ENCODE peak calls at places on chromosome 18, in nine cellular contexts. T is kidney; X is stimulated activated CD8-positive, alpha-beta memory T cell treated with anti-CD3 and anti-CD28 coated beads, Interleukin-4, amount 100 ng/mL, for 4 hours; D is GM18507; Y is left ventricle myocardium superior; K is OCI-LY7; N is right cardiac atrium; G is nucleus accumbens; C is astrocyte of the hippocampus. Z is an unnamed sample.

GRCh38 chr18:45275367-45276113 is 339.7 kb upstream of the SLC14A2 start:
- DNase-seq in N (no peak), X (no peak), K (peak), T (no peak), G (no peak), D (no peak), Y (no peak), C (peak), Z (peak)

GRCh38 chr18:45212186-45213039 is 402.9 kb upstream of the SLC14A2 start:
- DNase-seq in G (peak), K (peak), C (peak), T (peak), Y (peak), X (peak), D (peak), N (peak), Z (peak)

GRCh38 chr18:49853436-49853835 is 40.1 kb upstream of the ACAA2 start:
- DNase-seq in Y (no peak), N (no peak), T (no peak), D (no peak), C (no peak), K (no peak), X (no peak), G (no peak), Z (no peak)

GRCh38 chr18:76126327-76126726 is 368.7 kb downstream of the ZNF516 start:
- DNase-seq in Y (peak), N (peak), G (no peak), C (peak), K (no peak), X (no peak), D (no peak), T (no peak), Z (peak)

GRCh38 chr18:49920731-49921130 is 107.4 kb upstream of the ACAA2 start:
- DNase-seq in K (no peak), D (no peak), C (peak), T (no peak), Y (no peak), X (no peak), G (no peak), N (no peak), Z (no peak)

GRCh38 chr18:12657048-12657848 is 659 bp downstream of the SPIRE1 start:
- DNase-seq in G (peak), T (peak), Y (peak), D (no peak), N (peak), K (no peak), C (peak), X (no peak), Z (peak)

GRCh38 chr18:7105943-7106342 is 11.7 kb downstream of the LAMA1 start:
- DNase-seq in D (no peak), C (no peak), N (no peak), Y (no peak), X (no peak), K (no peak), G (no peak), T (no peak), Z (no peak)

GRCh38 chr18:61741881-61742280 is 150.9 kb downstream of the RNF152 start:
- DNase-seq in Y (no peak), C (peak), N (no peak), T (no peak), D (no peak), X (no peak), K (no peak), G (no peak), Z (no peak)

GRCh38 chr18:75212626-75213110 is 2.1 kb downstream of the TSHZ1 start:
- DNase-seq in X (no peak), G (no peak), Y (no peak), D (no peak), N (no peak), C (peak), T (no peak), K (no peak), Z (no peak)

GRCh38 chr18:658947-659533 is 1.6 kb downstream of the TYMS start:
- DNase-seq in K (no peak), T (no peak), D (no peak), G (no peak), X (no peak), N (no peak), C (no peak), Y (no peak), Z (no peak)

GRCh38 chr18:75107931-75108276 is 101.0 kb downstream of the PTGR3 start:
- DNase-seq in G (no peak), X (no peak), T (no peak), K (no peak), Y (no peak), D (no peak), N (no peak), C (no peak), Z (no peak)

GRCh38 chr18:77486985-77487384 is 237.3 kb downstream of the GALR1 start:
- DNase-seq in G (no peak), N (no peak), X (no peak), Y (no peak), K (no peak), C (peak), D (no peak), T (no peak), Z (no peak)

GRCh38 chr18:26133652-26134051 is at the start of gene PSMA8:
- DNase-seq in K (no peak), N (peak), G (no peak), T (peak), C (no peak), Y (peak), X (peak), D (no peak), Z (no peak)

GRCh38 chr18:13642440-13642827 is 83.9 kb downstream of the FAM210A start:
- DNase-seq in G (no peak), X (no peak), D (no peak), N (no peak), C (no peak), Y (no peak), K (no peak), T (no peak), Z (no peak)

GRCh38 chr18:44733069-44733753 is 52.5 kb downstream of the SETBP1 start:
- DNase-seq in G (no peak), Y (no peak), D (no peak), K (no peak), X (no peak), C (peak), T (no peak), N (no peak), Z (peak)

GRCh38 chr18:52588916-52589315 is 248.9 kb downstream of the DCC start:
- DNase-seq in Y (no peak), D (no peak), C (peak), X (no peak), T (no peak), G (no peak), N (no peak), K (no peak), Z (no peak)

GRCh38 chr18:49875783-49876182 is 62.5 kb upstream of the ACAA2 start:
- DNase-seq in G (no peak), C (no peak), D (no peak), T (no peak), Y (no peak), X (no peak), K (no peak), N (no peak), Z (no peak)

GRCh38 chr18:49560277-49561126 is 1.4 kb upstream of the LIPG start:
- DNase-seq in T (peak), D (no peak), C (no peak), N (peak), X (no peak), K (no peak), G (no peak), Y (no peak), Z (no peak)

GRCh38 chr18:79917351-79918088 is 33.9 kb downstream of the SLC66A2 start:
- DNase-seq in Y (peak), T (peak), G (no peak), N (no peak), D (no peak), X (no peak), C (no peak), K (no peak), Z (no peak)

GRCh38 chr18:47917923-47918610 is 12.4 kb downstream of the SMAD2 start:
- DNase-seq in X (no peak), N (no peak), G (no peak), T (no peak), C (no peak), D (peak), Y (no peak), K (no peak), Z (no peak)

GRCh38 chr18:63505566-63506335 is 29.0 kb downstream of the SERPINB5 start:
- DNase-seq in T (no peak), X (no peak), N (no peak), G (no peak), D (no peak), C (peak), Y (no peak), K (peak), Z (peak)

GRCh38 chr18:58004317-58004716 is 39.7 kb upstream of the NEDD4L start:
- DNase-seq in C (peak), Y (no peak), G (no peak), K (no peak), X (no peak), N (no peak), D (no peak), T (no peak), Z (no peak)

GRCh38 chr18:28114472-28114871 is 62.5 kb downstream of the CDH2 start:
- DNase-seq in T (no peak), K (no peak), N (no peak), C (peak), G (no peak), D (no peak), X (no peak), Y (no peak), Z (no peak)

Z was measured in NB4.